ENCODE peak calls at places on chromosomes 16 and 17, in four cellular contexts. O is pancreas, E is transverse colon, L is PC-9. S is an unnamed sample.

GRCh38 chr16:102060-102855 is 24.2 kb downstream of the MPG start:
- DNase-seq in O (no peak), E (no peak), L (no peak), S (no peak)

GRCh38 chr17:13104576-13104975 is 86.7 kb upstream of the ELAC2 start:
- DNase-seq in L (no peak), O (no peak), E (no peak), S (no peak)

GRCh38 chr16:67105881-67106280 is 3.9 kb upstream of the PHAF1 start:
- DNase-seq in O (no peak), L (no peak), E (no peak), S (no peak)

GRCh38 chr17:31495049-31495885 is 103.8 kb downstream of the RAB11FIP4 start:
- DNase-seq in O (peak; percentile 76), L (peak; percentile 90), E (peak; percentile 69), S (peak; percentile 47)

GRCh38 chr17:64385187-64386083 is 5.2 kb downstream of the PECAM1 start:
- DNase-seq in O (no peak), L (peak; percentile 88), E (peak; percentile 48), S (peak; percentile 60)

GRCh38 chr16:53036066-53036465 is 16.6 kb downstream of the CHD9NB start:
- DNase-seq in L (no peak), E (no peak), O (no peak), S (no peak)

GRCh38 chr16:10827691-10828341 is 9.2 kb upstream of the TVP23A start:
- DNase-seq in O (peak; percentile 62), E (peak; percentile 55), L (no peak), S (no peak)

GRCh38 chr17:42585353-42585752 is 7.8 kb upstream of the PSMC3IP start:
- DNase-seq in L (no peak), E (no peak), O (no peak), S (no peak)

GRCh38 chr16:83315271-83315670 is 492.5 kb upstream of the HSBP1 start:
- DNase-seq in L (no peak), E (no peak), O (no peak), S (no peak)

GRCh38 chr16:19524356-19524865 is 669 bp downstream of the CCP110 start:
- DNase-seq in L (no peak), E (no peak), O (no peak), S (no peak)

GRCh38 chr17:75695830-75696271 is 25.4 kb upstream of the ITGB4 start:
- DNase-seq in O (no peak), L (no peak), E (peak; percentile 74), S (no peak)

GRCh38 chr17:16491131-16491702 is 776 bp downstream of the LRRC75A start:
- DNase-seq in E (peak; percentile 29), L (peak; percentile 55), O (peak; percentile 50), S (peak; percentile 25)

GRCh38 chr16:84423416-84423837 is 55.1 kb downstream of the ATP2C2 start:
- DNase-seq in E (no peak), O (no peak), L (no peak), S (peak; percentile 58)

GRCh38 chr17:77214743-77215142 is 74.0 kb downstream of the SEC14L1 start:
- DNase-seq in O (no peak), L (peak; percentile 33), E (peak; percentile 40), S (peak; percentile 64)

GRCh38 chr16:919658-920631 is 50.8 kb downstream of the LMF1 start:
- DNase-seq in O (no peak), E (no peak), L (no peak), S (no peak)

GRCh38 chr17:80826346-80826954 is 165.2 kb upstream of the CHMP6 start:
- DNase-seq in L (no peak), E (no peak), O (no peak), S (peak; percentile 29)

GRCh38 chr17:74584714-74585113 is 7.4 kb downstream of the CD300LD start:
- DNase-seq in L (no peak), E (no peak), O (no peak), S (no peak)

GRCh38 chr16:15770512-15770911 is 86.3 kb downstream of the MYH11 start:
- DNase-seq in O (no peak), L (no peak), E (no peak), S (no peak)

GRCh38 chr17:65749479-65749878 is 188.0 kb upstream of the AXIN2 start:
- DNase-seq in E (no peak), O (no peak), L (peak; percentile 9), S (no peak)

DNA sequence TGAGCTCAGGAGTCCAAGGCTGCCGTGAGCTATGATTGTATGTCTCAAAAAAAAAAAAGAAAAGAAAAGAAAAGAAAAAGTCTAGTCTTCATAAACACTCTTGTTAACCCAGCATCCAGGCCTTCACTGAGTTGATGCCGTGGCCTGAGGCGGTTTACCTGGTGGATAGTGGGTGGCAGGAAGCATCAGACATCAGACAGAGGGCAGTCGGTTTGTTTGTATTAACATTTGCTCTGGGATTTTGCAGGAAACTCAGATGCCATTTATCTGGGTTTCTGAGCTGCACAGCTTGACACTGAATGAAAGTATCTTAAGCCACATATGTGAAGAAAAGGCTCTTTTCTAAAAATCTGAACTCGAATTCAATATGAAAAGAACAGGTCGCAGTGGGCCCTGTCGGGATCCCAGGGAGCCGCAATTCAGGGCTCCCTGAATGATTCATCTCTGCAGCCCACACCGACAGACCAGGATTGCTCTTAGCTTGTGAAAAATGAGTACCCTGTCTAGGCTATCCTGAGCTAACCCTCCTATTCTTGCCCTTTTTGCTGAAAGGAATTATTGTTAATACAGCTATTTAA is 1.1 kb upstream of the DBNDD1 start:
- DNase-seq in L (no peak), O (peak; percentile 6), E (no peak), S (no peak)
- H3K4me3 ChIP-seq in L (peak overlapping the region; percentile 86), O (peak overlapping the region; percentile 86), E (peak overlapping the region; percentile 62), S (peak overlapping the region; percentile 88)

GRCh38 chr17:32875230-32875903 is 1.6 kb downstream of the MYO1D start:
- DNase-seq in E (no peak), L (no peak), O (no peak), S (no peak)
- H3K4me3 ChIP-seq in E (peak overlapping the region; percentile 96), L (peak overlapping the region; percentile 86), O (peak overlapping the region; percentile 90), S (peak overlapping the region; percentile 94)

DNA sequence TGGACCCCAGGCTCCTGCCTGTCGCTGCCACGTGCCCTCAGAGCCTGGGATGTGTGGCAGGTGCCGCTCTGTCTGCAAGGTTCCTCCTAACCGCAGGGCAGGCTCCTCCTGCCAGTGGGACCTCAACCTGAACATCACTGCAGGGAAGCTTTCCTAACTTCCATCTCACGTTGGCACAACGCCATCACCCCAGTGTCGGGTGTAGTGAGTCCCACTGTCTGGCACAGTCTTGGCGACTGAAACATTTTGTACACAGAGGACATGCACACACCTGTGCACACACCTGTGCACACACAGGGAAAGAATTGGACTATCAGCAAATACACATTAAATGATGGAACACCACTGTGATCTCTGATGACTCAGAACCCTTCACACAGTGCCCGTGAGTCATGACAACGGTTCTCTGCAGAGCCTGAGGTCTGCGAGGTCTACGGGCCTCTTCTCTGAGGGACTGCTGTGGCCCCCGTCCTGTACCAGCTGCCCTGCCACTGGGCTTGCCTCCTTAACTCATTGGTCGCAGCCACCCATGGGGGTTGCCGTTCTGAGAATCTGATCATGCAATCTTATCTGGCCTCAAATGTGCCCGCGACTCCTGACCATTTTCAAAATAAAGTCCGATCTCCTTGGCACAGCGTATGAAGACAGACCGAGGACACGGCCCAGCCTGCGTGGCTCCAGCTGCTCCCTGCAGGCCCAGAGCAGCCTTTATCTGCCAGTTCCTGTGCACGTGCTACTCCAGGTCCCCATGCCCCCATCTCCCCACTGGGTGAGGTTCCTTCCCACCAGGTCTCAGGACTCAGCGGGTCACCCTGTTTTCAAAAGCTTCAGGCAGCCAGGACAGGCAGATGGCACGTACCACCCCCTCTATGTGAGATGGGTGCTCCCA is 7.6 kb downstream of the CCDC57 start:
- DNase-seq in O (peak; percentile 54), L (peak; percentile 40), E (no peak), S (no peak)
- H3K4me3 ChIP-seq in O (no peak overlapping the region), L (peak overlapping the region; percentile 13), E (no peak overlapping the region), S (no peak overlapping the region)

GRCh38 chr17:9004132-9004960 is 17.0 kb upstream of the NTN1 start:
- DNase-seq in L (no peak), O (no peak), E (no peak), S (no peak)
- H3K4me3 ChIP-seq in L (no peak overlapping the region), O (peak overlapping the region; percentile 43), E (no peak overlapping the region), S (no peak overlapping the region)

DNA sequence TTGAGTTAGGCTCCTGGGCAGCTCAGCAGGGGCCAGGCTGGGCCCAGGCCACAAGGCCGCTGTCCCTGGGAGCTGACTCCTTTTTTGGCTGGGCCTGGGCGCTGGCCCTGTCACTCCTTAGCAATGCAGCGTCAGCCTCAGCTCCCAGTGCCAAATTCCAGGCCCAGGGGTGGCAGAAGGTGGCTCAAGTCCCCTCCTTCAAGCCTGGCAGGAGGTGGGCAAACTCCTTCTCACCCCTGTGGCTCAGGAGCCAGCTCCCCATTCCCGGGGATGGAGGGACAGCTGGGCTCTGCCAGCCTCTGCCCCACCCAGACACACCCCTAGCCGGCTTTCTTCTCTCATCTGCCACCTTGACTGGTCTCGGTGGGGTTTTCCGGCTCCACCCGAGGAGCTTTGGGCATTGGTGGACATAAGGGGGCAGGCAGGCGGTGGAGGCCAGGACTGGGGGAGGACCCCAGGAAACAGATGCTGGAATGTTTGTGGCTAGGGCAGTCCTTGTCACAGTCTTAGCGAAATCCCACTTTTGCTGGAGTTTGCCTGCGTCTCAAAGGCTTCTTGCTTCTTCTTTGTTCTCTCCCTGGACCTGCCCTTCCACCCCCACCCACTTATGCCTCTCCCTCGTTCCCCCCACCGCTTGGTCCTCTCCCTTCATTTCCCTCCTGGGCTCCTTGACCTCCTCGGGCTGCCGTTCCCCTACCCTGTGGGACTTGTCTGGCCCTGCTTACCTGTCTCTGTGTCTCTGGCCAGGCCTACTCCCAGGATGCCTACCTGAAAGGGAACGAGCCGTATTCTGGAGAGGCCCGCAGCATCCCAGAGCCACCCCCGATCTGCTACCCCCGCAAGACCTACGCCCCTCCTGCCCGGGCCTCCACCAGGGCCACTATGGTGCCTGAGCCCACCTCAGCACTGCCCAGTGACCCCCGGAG is 37.4 kb downstream of the ARHGAP23 start:
- DNase-seq in E (peak; percentile 36), O (no peak), L (peak; percentile 69), S (no peak)
- H3K4me3 ChIP-seq in E (peak overlapping the region; percentile 21), O (no peak overlapping the region), L (no peak overlapping the region), S (no peak overlapping the region)